ENCODE peak calls at places on chromosomes 13 and 19, in eight cellular contexts. One of them, this sample, is unnamed.

GRCh38 chr19:51450730-51451307 is 7.4 kb downstream of the SIGLEC8 start:
- DNase-seq in GDM1: no peak
- DNase-seq in body of pancreas: no peak
- DNase-seq in M059J: no peak
- DNase-seq in suprapubic skin: no peak
- DNase-seq in HEK293T: no peak
- DNase-seq in EL: no peak
- DNase-seq in stomach: peak; percentile 17
- DNase-seq in this sample: no peak

GRCh38 chr19:58170860-58171259 is 12.0 kb upstream of the ZNF274 start:
- DNase-seq in GDM1: no peak
- DNase-seq in body of pancreas: no peak
- DNase-seq in M059J: peak; percentile 69
- DNase-seq in suprapubic skin: no peak
- DNase-seq in HEK293T: no peak
- DNase-seq in EL: peak; percentile 59
- DNase-seq in stomach: no peak
- DNase-seq in this sample: no peak

GRCh38 chr13:71626396-71626795 is 240.6 kb downstream of the DACH1 start:
- DNase-seq in GDM1: no peak
- DNase-seq in body of pancreas: no peak
- DNase-seq in M059J: no peak
- DNase-seq in suprapubic skin: no peak
- DNase-seq in HEK293T: no peak
- DNase-seq in EL: no peak
- DNase-seq in stomach: no peak
- DNase-seq in this sample: no peak

GRCh38 chr13:99285432-99286182 is 21.6 kb downstream of the GPR183 start:
- DNase-seq in GDM1: no peak
- DNase-seq in body of pancreas: peak; percentile 22
- DNase-seq in M059J: no peak
- DNase-seq in suprapubic skin: no peak
- DNase-seq in HEK293T: no peak
- DNase-seq in EL: no peak
- DNase-seq in stomach: no peak
- DNase-seq in this sample: no peak

GRCh38 chr13:45102136-45102802 is 18.0 kb upstream of the GTF2F2 start:
- DNase-seq in GDM1: no peak
- DNase-seq in body of pancreas: no peak
- DNase-seq in M059J: peak; percentile 30
- DNase-seq in suprapubic skin: no peak
- DNase-seq in HEK293T: no peak
- DNase-seq in EL: no peak
- DNase-seq in stomach: no peak
- DNase-seq in this sample: no peak

GRCh38 chr13:79405831-79406596 is at the start of gene RBM26:
- DNase-seq in GDM1: peak; percentile 93
- DNase-seq in body of pancreas: peak; percentile 93
- DNase-seq in M059J: peak; percentile 90
- DNase-seq in suprapubic skin: peak; percentile 96
- DNase-seq in HEK293T: peak; percentile 99
- DNase-seq in EL: peak; percentile 94
- DNase-seq in stomach: peak; percentile 94
- DNase-seq in this sample: peak; percentile 90

GRCh38 chr13:107554355-107554905 is 660.9 kb downstream of the LIG4 start:
- DNase-seq in GDM1: no peak
- DNase-seq in body of pancreas: no peak
- DNase-seq in M059J: no peak
- DNase-seq in suprapubic skin: no peak
- DNase-seq in HEK293T: no peak
- DNase-seq in EL: no peak
- DNase-seq in stomach: no peak
- DNase-seq in this sample: no peak

GRCh38 chr19:38709671-38710415 is 34.4 kb downstream of the CAPN12 start:
- DNase-seq in GDM1: no peak
- DNase-seq in body of pancreas: no peak
- DNase-seq in M059J: no peak
- DNase-seq in suprapubic skin: no peak
- DNase-seq in HEK293T: no peak
- DNase-seq in EL: no peak
- DNase-seq in stomach: no peak
- DNase-seq in this sample: no peak

GRCh38 chr13:110666255-110666533 is 39.7 kb downstream of the CARS2 start:
- DNase-seq in GDM1: no peak
- DNase-seq in body of pancreas: no peak
- DNase-seq in M059J: no peak
- DNase-seq in suprapubic skin: no peak
- DNase-seq in HEK293T: no peak
- DNase-seq in EL: no peak
- DNase-seq in stomach: no peak
- DNase-seq in this sample: no peak

GRCh38 chr13:38863536-38863935 is 127.1 kb downstream of the STOML3 start:
- DNase-seq in GDM1: no peak
- DNase-seq in body of pancreas: no peak
- DNase-seq in M059J: no peak
- DNase-seq in suprapubic skin: no peak
- DNase-seq in HEK293T: no peak
- DNase-seq in EL: no peak
- DNase-seq in stomach: no peak
- DNase-seq in this sample: no peak

GRCh38 chr19:17108453-17108784 is 32.8 kb downstream of the MYO9B start:
- DNase-seq in GDM1: no peak
- DNase-seq in body of pancreas: no peak
- DNase-seq in M059J: no peak
- DNase-seq in suprapubic skin: no peak
- DNase-seq in HEK293T: no peak
- DNase-seq in EL: no peak
- DNase-seq in stomach: no peak
- DNase-seq in this sample: no peak

GRCh38 chr13:22432690-22433089 is 748.1 kb upstream of the SGCG start:
- DNase-seq in GDM1: no peak
- DNase-seq in body of pancreas: no peak
- DNase-seq in M059J: no peak
- DNase-seq in suprapubic skin: no peak
- DNase-seq in HEK293T: no peak
- DNase-seq in EL: no peak
- DNase-seq in stomach: no peak
- DNase-seq in this sample: no peak

GRCh38 chr13:113969973-113970611 is 3.8 kb downstream of the C13orf46 start:
- DNase-seq in GDM1: no peak
- DNase-seq in body of pancreas: peak; percentile 96
- DNase-seq in M059J: no peak
- DNase-seq in suprapubic skin: no peak
- DNase-seq in HEK293T: no peak
- DNase-seq in EL: no peak
- DNase-seq in stomach: peak; percentile 94
- DNase-seq in this sample: no peak

GRCh38 chr13:47017476-47017875 is 120.6 kb upstream of the HTR2A start:
- DNase-seq in GDM1: no peak
- DNase-seq in body of pancreas: no peak
- DNase-seq in M059J: peak; percentile 26
- DNase-seq in suprapubic skin: no peak
- DNase-seq in HEK293T: no peak
- DNase-seq in EL: peak; percentile 70
- DNase-seq in stomach: no peak
- DNase-seq in this sample: no peak

GRCh38 chr13:84126671-84127171 is 244.4 kb upstream of the SLITRK1 start:
- DNase-seq in GDM1: peak; percentile 48
- DNase-seq in body of pancreas: peak; percentile 10
- DNase-seq in M059J: peak; percentile 54
- DNase-seq in suprapubic skin: no peak
- DNase-seq in HEK293T: no peak
- DNase-seq in EL: peak; percentile 8
- DNase-seq in stomach: no peak
- DNase-seq in this sample: no peak

GRCh38 chr19:3748965-3749364 is 12.5 kb downstream of the APBA3 start:
- DNase-seq in GDM1: no peak
- DNase-seq in body of pancreas: no peak
- DNase-seq in M059J: no peak
- DNase-seq in suprapubic skin: no peak
- DNase-seq in HEK293T: no peak
- DNase-seq in EL: no peak
- DNase-seq in stomach: peak; percentile 64
- DNase-seq in this sample: no peak

GRCh38 chr13:21672811-21673591 is 2.1 kb downstream of the FGF9 start:
- DNase-seq in GDM1: no peak
- DNase-seq in body of pancreas: no peak
- DNase-seq in M059J: no peak
- DNase-seq in suprapubic skin: no peak
- DNase-seq in HEK293T: no peak
- DNase-seq in EL: peak; percentile 6
- DNase-seq in stomach: no peak
- DNase-seq in this sample: peak; percentile 52

GRCh38 chr13:97856001-97856675 is 97.3 kb upstream of the IPO5 start:
- DNase-seq in GDM1: no peak
- DNase-seq in body of pancreas: peak; percentile 31
- DNase-seq in M059J: no peak
- DNase-seq in suprapubic skin: peak; percentile 81
- DNase-seq in HEK293T: no peak
- DNase-seq in EL: peak; percentile 8
- DNase-seq in stomach: no peak
- DNase-seq in this sample: no peak

GRCh38 chr19:45376045-45376724 is 5.8 kb upstream of the ERCC2 start:
- DNase-seq in GDM1: no peak
- DNase-seq in body of pancreas: peak; percentile 75
- DNase-seq in M059J: peak; percentile 99
- DNase-seq in suprapubic skin: no peak
- DNase-seq in HEK293T: no peak
- DNase-seq in EL: peak; percentile 100
- DNase-seq in stomach: no peak
- DNase-seq in this sample: peak; percentile 71

GRCh38 chr13:44906230-44906629 is 83.0 kb downstream of the NUFIP1 start:
- DNase-seq in GDM1: no peak
- DNase-seq in body of pancreas: peak; percentile 48
- DNase-seq in M059J: no peak
- DNase-seq in suprapubic skin: no peak
- DNase-seq in HEK293T: no peak
- DNase-seq in EL: no peak
- DNase-seq in stomach: no peak
- DNase-seq in this sample: no peak

GRCh38 chr13:76799696-76800095 is 86.5 kb downstream of the KCTD12 start:
- DNase-seq in GDM1: no peak
- DNase-seq in body of pancreas: no peak
- DNase-seq in M059J: peak; percentile 36
- DNase-seq in suprapubic skin: no peak
- DNase-seq in HEK293T: no peak
- DNase-seq in EL: no peak
- DNase-seq in stomach: no peak
- DNase-seq in this sample: peak; percentile 3

GRCh38 chr13:78147905-78148304 is 229.3 kb upstream of the EDNRB start:
- DNase-seq in GDM1: no peak
- DNase-seq in body of pancreas: no peak
- DNase-seq in M059J: peak; percentile 75
- DNase-seq in suprapubic skin: no peak
- DNase-seq in HEK293T: no peak
- DNase-seq in EL: peak; percentile 90
- DNase-seq in stomach: no peak
- DNase-seq in this sample: no peak

GRCh38 chr19:48530770-48531169 is 19.1 kb upstream of the LMTK3 start:
- DNase-seq in GDM1: no peak
- DNase-seq in body of pancreas: no peak
- DNase-seq in M059J: no peak
- DNase-seq in suprapubic skin: no peak
- DNase-seq in HEK293T: no peak
- DNase-seq in EL: no peak
- DNase-seq in stomach: no peak
- DNase-seq in this sample: no peak